ENCODE peak calls at places on chromosome 14, in six cellular contexts. A is GM23248; Y is ovary; H is CD8-positive, alpha-beta memory T cell; R is SJSA1; D is fibroblast of lung. W is an unnamed sample. For H3K36me3, the result is how much of the 10 kb centered on the place peaks cover.

GRCh38 chr14:33617154-33617553 is 333.7 kb downstream of the EGLN3 start:
- DNase-seq in A (peak), Y (no peak), H (no peak), R (no peak), D (peak), W (peak)

GRCh38 chr14:21070083-21070609 is at the start of gene ARHGEF40:
- DNase-seq in A (peak), Y (peak), H (no peak), R (peak), D (peak), W (peak)

GRCh38 chr14:103104654-103105511 is 10.4 kb downstream of the EXOC3L4 start:
- DNase-seq in A (peak), Y (peak), H (peak), R (peak), D (peak), W (no peak)

GRCh38 chr14:55814873-55815272 is 234.9 kb downstream of the KTN1 start:
- DNase-seq in A (peak), Y (no peak), H (no peak), R (no peak), D (no peak), W (no peak)

GRCh38 chr14:95460647-95461478 is 55.6 kb downstream of the SYNE3 start:
- DNase-seq in A (peak), Y (no peak), H (no peak), R (peak), D (peak), W (peak)

GRCh38 chr14:68705741-68706283 is 87.1 kb downstream of the ZFP36L1 start:
- DNase-seq in A (no peak), Y (peak), H (no peak), R (no peak), D (no peak), W (no peak)

GRCh38 chr14:61288228-61288627 is 7.1 kb upstream of the TMEM30B start:
- DNase-seq in A (no peak), Y (no peak), H (no peak), R (no peak), D (no peak), W (no peak)

GRCh38 chr14:65098586-65098985 is 3.7 kb downstream of the MAX start:
- DNase-seq in A (peak), Y (no peak), H (no peak), R (no peak), D (peak), W (no peak)

GRCh38 chr14:80310950-80311349 is 99.6 kb upstream of the DIO2 start:
- DNase-seq in A (peak), Y (no peak), H (no peak), R (peak), D (no peak), W (peak)

GRCh38 chr14:102272392-102272791 is 32.6 kb downstream of the MOK start:
- DNase-seq in A (peak), Y (no peak), H (no peak), R (no peak), D (no peak), W (no peak)

GRCh38 chr14:70754989-70755388 is 54.3 kb downstream of the MAP3K9 start:
- DNase-seq in A (peak), Y (no peak), H (no peak), R (no peak), D (no peak), W (peak)

GRCh38 chr14:79658224-79658623 is 553.1 kb downstream of the DIO2 start:
- DNase-seq in A (no peak), Y (no peak), H (no peak), R (no peak), D (no peak), W (no peak)

GRCh38 chr14:20332386-20332945 is 613 bp downstream of the CCNB1IP1 start:
- DNase-seq in A (peak), Y (no peak), H (no peak), R (no peak), D (peak), W (no peak)

GRCh38 chr14:103109789-103110415 is 13.4 kb upstream of the TNFAIP2 start:
- DNase-seq in A (no peak), Y (no peak), H (no peak), R (peak), D (peak), W (peak)

GRCh38 chr14:48936352-48936751 is 649.8 kb downstream of the RPS29 start:
- DNase-seq in A (peak), Y (no peak), H (no peak), R (no peak), D (peak), W (peak)

GRCh38 chr14:100340454-100340813 is 17.3 kb downstream of the SLC25A47 start:
- DNase-seq in A (no peak), Y (peak), H (no peak), R (no peak), D (no peak), W (no peak)

GRCh38 chr14:29584992-29585391 is 342.7 kb downstream of the PRKD1 start:
- DNase-seq in A (peak), Y (peak), H (no peak), R (no peak), D (peak), W (peak)

GRCh38 chr14:102185360-102185759 is 45.7 kb downstream of the WDR20 start:
- DNase-seq in A (no peak), Y (no peak), H (no peak), R (no peak), D (no peak), W (no peak)

GRCh38 chr14:23439107-23439835 is 3.8 kb upstream of the MYH7 start:
- DNase-seq in A (no peak), Y (no peak), H (no peak), R (no peak), D (no peak), W (no peak)

GRCh38 chr14:54774824-54775223 is 127.8 kb downstream of the GCH1 start:
- DNase-seq in A (no peak), Y (peak), H (no peak), R (no peak), D (no peak), W (no peak)
- H3K36me3 ChIP-seq in A (under half), Y (under half), H (under half), R (half or more), D (under half), W (under half)

GRCh38 chr14:90777358-90777757 is 38.9 kb downstream of the TTC7B start:
- DNase-seq in A (no peak), Y (no peak), H (no peak), R (no peak), D (no peak), W (no peak)

GRCh38 chr14:90773705-90774104 is 42.5 kb downstream of the TTC7B start:
- DNase-seq in A (no peak), Y (no peak), H (no peak), R (no peak), D (no peak), W (no peak)

GRCh38 chr14:90773196-90773486 is 43.1 kb downstream of the TTC7B start:
- DNase-seq in A (no peak), Y (no peak), H (no peak), R (no peak), D (no peak), W (no peak)

GRCh38 chr14:90775441-90775840 is 40.8 kb downstream of the TTC7B start:
- DNase-seq in A (no peak), Y (no peak), H (no peak), R (no peak), D (no peak), W (no peak)

GRCh38 chr14:90774316-90774715 is 41.9 kb downstream of the TTC7B start:
- DNase-seq in A (no peak), Y (no peak), H (no peak), R (no peak), D (no peak), W (no peak)
- H3K36me3 ChIP-seq in A (under half), Y (under half), H (under half), R (under half), D (under half), W (under half)

GRCh38 chr14:52058346-52058745 is 10.5 kb downstream of the NID2 start:
- DNase-seq in A (no peak), Y (no peak), H (no peak), R (no peak), D (no peak), W (no peak)

GRCh38 chr14:52060080-52060479 is 8.8 kb downstream of the NID2 start:
- DNase-seq in A (peak), Y (no peak), H (no peak), R (no peak), D (peak), W (no peak)

GRCh38 chr14:52061380-52061779 is 7.5 kb downstream of the NID2 start:
- DNase-seq in A (no peak), Y (no peak), H (no peak), R (no peak), D (peak), W (no peak)

GRCh38 chr14:52061890-52062289 is 7.0 kb downstream of the NID2 start:
- DNase-seq in A (no peak), Y (no peak), H (no peak), R (no peak), D (no peak), W (no peak)

GRCh38 chr14:52059614-52060013 is 9.2 kb downstream of the NID2 start:
- DNase-seq in A (peak), Y (no peak), H (no peak), R (no peak), D (no peak), W (no peak)
- H3K36me3 ChIP-seq in A (under half), Y (under half), H (under half), R (under half), D (under half), W (under half)

GRCh38 chr14:58275527-58276190 is 22.7 kb upstream of the ARID4A start:
- DNase-seq in A (no peak), Y (no peak), H (no peak), R (no peak), D (no peak), W (no peak)
- H3K36me3 ChIP-seq in A (under half), Y (under half), H (under half), R (half or more), D (under half), W (under half)

GRCh38 chr14:89163237-89163636 is 253.8 kb downstream of the FOXN3 start:
- DNase-seq in A (no peak), Y (no peak), H (no peak), R (no peak), D (no peak), W (no peak)
- H3K36me3 ChIP-seq in A (under half), Y (under half), H (under half), R (under half), D (under half), W (under half)

W was measured in brain microvascular endothelial cell.